ENCODE peak calls at places on chromosomes 2 and 18, in four cellular contexts. One of them, this sample, is unnamed.

GRCh38 chr2:75292826-75293225 is 93.5 kb upstream of the TACR1 start:
- DNase-seq in GM12878: no peak
- DNase-seq in K562: no peak
- DNase-seq in HepG2: no peak
- DNase-seq in this sample: no peak

GRCh38 chr18:30970201-30970816 is 72.2 kb downstream of the DSC3 start:
- DNase-seq in GM12878: no peak
- DNase-seq in K562: no peak
- DNase-seq in HepG2: peak
- DNase-seq in this sample: peak

GRCh38 chr2:135005753-135006152 is 41.5 kb downstream of the MAP3K19 start:
- DNase-seq in GM12878: no peak
- DNase-seq in K562: no peak
- DNase-seq in HepG2: no peak
- DNase-seq in this sample: no peak

GRCh38 chr2:241798081-241798630 is 10.8 kb upstream of the NEU4 start:
- DNase-seq in GM12878: no peak
- DNase-seq in K562: no peak
- DNase-seq in HepG2: no peak
- DNase-seq in this sample: peak

GRCh38 chr2:44707945-44708645 is 233.4 kb upstream of the SIX3 start:
- DNase-seq in GM12878: peak
- DNase-seq in K562: no peak
- DNase-seq in HepG2: no peak
- DNase-seq in this sample: peak

GRCh38 chr2:190376083-190376482 is 32.1 kb upstream of the MFSD6 start:
- DNase-seq in GM12878: no peak
- DNase-seq in K562: no peak
- DNase-seq in HepG2: no peak
- DNase-seq in this sample: no peak

GRCh38 chr2:150296795-150297546 is 190.5 kb downstream of the RND3 start:
- DNase-seq in GM12878: no peak
- DNase-seq in K562: no peak
- DNase-seq in HepG2: no peak
- DNase-seq in this sample: no peak

GRCh38 chr2:181752301-181752700 is 72.0 kb upstream of the NEUROD1 start:
- DNase-seq in GM12878: no peak
- DNase-seq in K562: no peak
- DNase-seq in HepG2: peak
- DNase-seq in this sample: no peak

GRCh38 chr2:31770718-31771117 is 190.0 kb upstream of the SRD5A2 start:
- DNase-seq in GM12878: no peak
- DNase-seq in K562: no peak
- DNase-seq in HepG2: no peak
- DNase-seq in this sample: no peak

GRCh38 chr2:187169864-187170263 is 278.2 kb downstream of the CALCRL start:
- DNase-seq in GM12878: no peak
- DNase-seq in K562: no peak
- DNase-seq in HepG2: no peak
- DNase-seq in this sample: no peak

GRCh38 chr2:54555318-54555837 is 99.3 kb downstream of the SPTBN1 start:
- DNase-seq in GM12878: no peak
- DNase-seq in K562: no peak
- DNase-seq in HepG2: peak
- DNase-seq in this sample: no peak

GRCh38 chr2:179383975-179384374 is 119.3 kb upstream of the SESTD1 start:
- DNase-seq in GM12878: no peak
- DNase-seq in K562: no peak
- DNase-seq in HepG2: no peak
- DNase-seq in this sample: no peak

GRCh38 chr18:70423988-70424387 is 135.1 kb downstream of the SOCS6 start:
- DNase-seq in GM12878: no peak
- DNase-seq in K562: no peak
- DNase-seq in HepG2: no peak
- DNase-seq in this sample: no peak

GRCh38 chr2:138245309-138245708 is 256.3 kb upstream of the SPOPL start:
- DNase-seq in GM12878: no peak
- DNase-seq in K562: no peak
- DNase-seq in HepG2: no peak
- DNase-seq in this sample: no peak

GRCh38 chr2:45681675-45682074 is 30.2 kb downstream of the PRKCE start:
- DNase-seq in GM12878: no peak
- DNase-seq in K562: no peak
- DNase-seq in HepG2: peak
- DNase-seq in this sample: peak

GRCh38 chr2:122451040-122451439 is 695.6 kb downstream of the TSN start:
- DNase-seq in GM12878: no peak
- DNase-seq in K562: peak
- DNase-seq in HepG2: peak
- DNase-seq in this sample: peak

GRCh38 chr18:21191596-21192307 is 50.3 kb upstream of the GREB1L start:
- DNase-seq in GM12878: no peak
- DNase-seq in K562: peak
- DNase-seq in HepG2: peak
- DNase-seq in this sample: peak

GRCh38 chr2:98280376-98281102 is 65.7 kb upstream of the CNGA3 start:
- DNase-seq in GM12878: no peak
- DNase-seq in K562: no peak
- DNase-seq in HepG2: no peak
- DNase-seq in this sample: no peak

GRCh38 chr2:37337636-37338280 is 6.7 kb upstream of the QPCT start:
- DNase-seq in GM12878: no peak
- DNase-seq in K562: no peak
- DNase-seq in HepG2: no peak
- DNase-seq in this sample: peak

GRCh38 chr2:60553992-60554648 is 666 bp upstream of the BCL11A start:
- DNase-seq in GM12878: no peak
- DNase-seq in K562: no peak
- DNase-seq in HepG2: no peak
- DNase-seq in this sample: peak
- TF ChIP-seq CTCF in GM12878: no peak
- TF ChIP-seq CTCF in K562: no peak
- TF ChIP-seq CTCF in HepG2: no peak
- TF ChIP-seq CTCF in this sample: no peak

GRCh38 chr2:121075641-121076500 is 209.1 kb downstream of the TFCP2L1 start:
- DNase-seq in GM12878: no peak
- DNase-seq in K562: no peak
- DNase-seq in HepG2: no peak
- DNase-seq in this sample: no peak
- H3K4me3 ChIP-seq in GM12878: no peak
- H3K4me3 ChIP-seq in K562: no peak
- H3K4me3 ChIP-seq in HepG2: no peak
- H3K4me3 ChIP-seq in this sample: no peak

GRCh38 chr2:9345997-9346396 is 77.3 kb downstream of the ITGB1BP1 start:
- DNase-seq in GM12878: no peak
- DNase-seq in K562: no peak
- DNase-seq in HepG2: no peak
- DNase-seq in this sample: no peak

GRCh38 chr2:9345343-9345742 is 78.0 kb downstream of the ITGB1BP1 start:
- DNase-seq in GM12878: no peak
- DNase-seq in K562: no peak
- DNase-seq in HepG2: no peak
- DNase-seq in this sample: no peak

GRCh38 chr2:9344434-9344833 is 78.9 kb downstream of the ITGB1BP1 start:
- DNase-seq in GM12878: no peak
- DNase-seq in K562: peak
- DNase-seq in HepG2: no peak
- DNase-seq in this sample: no peak

GRCh38 chr2:9346885-9347284 is 76.4 kb downstream of the ITGB1BP1 start:
- DNase-seq in GM12878: no peak
- DNase-seq in K562: no peak
- DNase-seq in HepG2: no peak
- DNase-seq in this sample: no peak

GRCh38 chr2:9347411-9347853 is 75.9 kb downstream of the ITGB1BP1 start:
- DNase-seq in GM12878: no peak
- DNase-seq in K562: no peak
- DNase-seq in HepG2: no peak
- DNase-seq in this sample: no peak
- TF ChIP-seq MYC in GM12878: no peak
- TF ChIP-seq MYC in K562: no peak
- TF ChIP-seq MYC in HepG2: no peak
- TF ChIP-seq MYC in this sample: no peak

GRCh38 chr2:50315366-50315765 is 716.6 kb downstream of the NRXN1 start:
- DNase-seq in GM12878: no peak
- DNase-seq in K562: no peak
- DNase-seq in HepG2: no peak
- DNase-seq in this sample: no peak

DNA sequence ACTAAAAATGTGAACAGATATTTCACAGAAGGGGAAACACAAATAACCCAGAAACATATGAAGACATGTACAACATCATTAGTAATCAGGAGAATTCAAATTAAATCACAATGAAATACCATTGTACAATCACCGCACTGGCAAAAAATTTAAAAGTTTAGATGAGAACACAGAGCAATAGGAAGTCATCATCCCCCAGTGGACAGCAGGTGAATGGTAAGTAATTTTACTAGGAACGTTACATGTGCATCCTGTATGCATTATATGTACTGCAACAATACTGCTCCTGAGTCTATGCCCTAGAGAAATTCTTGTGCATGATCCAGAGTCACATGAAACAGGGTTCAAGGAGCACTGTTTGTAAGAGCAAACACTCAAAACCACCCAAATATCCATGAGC is 713.8 kb downstream of the NRXN1 start:
- DNase-seq in GM12878: no peak
- DNase-seq in K562: no peak
- DNase-seq in HepG2: no peak
- DNase-seq in this sample: no peak
- TF ChIP-seq CTCF in GM12878: no peak
- TF ChIP-seq CTCF in K562: no peak
- TF ChIP-seq CTCF in HepG2: no peak
- TF ChIP-seq CTCF in this sample: no peak

GRCh38 chr2:119765404-119766002 is 5.8 kb downstream of the PTPN4 start:
- DNase-seq in GM12878: no peak
- DNase-seq in K562: no peak
- DNase-seq in HepG2: peak
- DNase-seq in this sample: no peak
- H3K4me3 ChIP-seq in GM12878: no peak
- H3K4me3 ChIP-seq in K562: no peak
- H3K4me3 ChIP-seq in HepG2: no peak
- H3K4me3 ChIP-seq in this sample: no peak

GRCh38 chr2:219676586-219676985 is 49.2 kb downstream of the SLC4A3 start:
- DNase-seq in GM12878: no peak
- DNase-seq in K562: no peak
- DNase-seq in HepG2: no peak
- DNase-seq in this sample: no peak
- TF ChIP-seq MYC in GM12878: no peak
- TF ChIP-seq MYC in K562: no peak
- TF ChIP-seq MYC in HepG2: no peak
- TF ChIP-seq MYC in this sample: no peak

DNA sequence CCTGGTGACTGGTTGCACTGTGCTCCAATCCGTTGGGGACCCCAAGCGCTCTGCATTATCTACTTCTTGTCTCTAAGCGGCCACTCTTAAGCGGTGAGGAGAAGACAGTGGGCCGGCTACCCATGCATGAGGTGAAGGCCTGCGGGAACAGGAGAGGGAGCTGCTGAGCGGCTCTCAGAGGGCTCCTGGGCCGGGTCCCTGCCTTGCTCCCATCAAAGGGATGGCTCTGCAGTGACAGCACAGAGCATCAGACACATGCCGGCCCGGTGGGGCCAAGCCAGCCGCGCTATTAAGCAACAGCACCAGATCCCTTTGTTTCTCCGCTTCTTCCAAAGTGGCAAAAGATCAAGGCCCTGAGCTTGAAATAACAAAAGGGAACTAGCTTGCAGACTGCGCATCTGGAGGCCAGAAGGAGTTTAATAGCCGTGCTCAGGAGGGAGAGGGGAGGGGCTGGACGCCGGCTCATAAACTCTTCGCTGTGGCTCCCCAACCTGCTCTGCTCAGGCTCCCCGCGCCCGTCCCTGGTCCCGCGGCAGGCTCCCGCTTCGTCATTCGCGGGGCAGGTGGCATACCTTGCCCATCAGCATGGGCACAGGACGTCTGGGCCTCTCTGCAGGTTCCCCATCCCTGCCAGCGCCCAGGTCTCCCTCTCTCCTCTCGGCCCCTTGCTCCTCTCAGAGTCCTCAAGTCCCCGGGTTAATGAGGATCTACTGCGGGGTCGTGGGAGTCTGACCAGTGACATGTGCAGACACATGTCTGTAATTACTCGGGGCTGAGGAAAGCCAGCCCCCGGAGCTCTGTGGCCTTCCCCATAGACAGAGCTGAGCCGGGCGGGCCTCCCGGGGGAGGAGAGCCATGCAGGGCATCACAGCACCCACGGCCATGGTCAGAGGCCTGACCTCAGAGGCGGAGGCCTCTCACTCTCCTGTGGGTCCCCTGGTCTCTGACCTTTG is 96.7 kb downstream of the ASB1 start:
- DNase-seq in GM12878: no peak
- DNase-seq in K562: no peak
- DNase-seq in HepG2: peak
- DNase-seq in this sample: peak
- TF ChIP-seq CTCF in GM12878: no peak
- TF ChIP-seq CTCF in K562: peak
- TF ChIP-seq CTCF in HepG2: peak
- TF ChIP-seq CTCF in this sample: no peak

DNA sequence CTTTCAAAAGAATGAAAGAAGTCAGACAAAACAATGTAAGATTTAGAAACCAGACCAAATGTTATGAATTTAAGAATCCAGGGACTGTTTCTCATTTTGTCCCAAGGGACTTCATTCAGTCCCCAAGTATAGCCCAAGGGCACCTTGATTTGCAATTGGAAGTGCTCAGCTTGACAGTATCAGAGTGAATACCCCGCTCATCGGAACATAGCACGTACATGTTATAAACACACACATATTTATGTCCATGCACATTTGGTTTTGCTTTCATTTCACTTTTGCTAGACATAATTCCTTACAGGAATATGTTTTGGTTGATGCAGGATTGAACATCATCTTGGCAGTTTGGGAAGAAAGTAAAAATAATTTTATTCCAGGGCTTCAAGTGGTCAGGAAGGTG is 100.2 kb downstream of the PID1 start:
- DNase-seq in GM12878: no peak
- DNase-seq in K562: no peak
- DNase-seq in HepG2: no peak
- DNase-seq in this sample: no peak
- H3K4me3 ChIP-seq in GM12878: no peak
- H3K4me3 ChIP-seq in K562: no peak
- H3K4me3 ChIP-seq in HepG2: no peak
- H3K4me3 ChIP-seq in this sample: no peak

GRCh38 chr2:117977696-117978095 is 36.2 kb downstream of the CCDC93 start:
- DNase-seq in GM12878: no peak
- DNase-seq in K562: no peak
- DNase-seq in HepG2: no peak
- DNase-seq in this sample: no peak
- TF ChIP-seq MYC in GM12878: no peak
- TF ChIP-seq MYC in K562: no peak
- TF ChIP-seq MYC in HepG2: no peak
- TF ChIP-seq MYC in this sample: no peak

This sample was measured in NB4.